ENCODE peak calls at places on chromosome 18, in four cellular contexts. Q is effector memory CD4-positive, alpha-beta T cell; U is adrenal gland; O is sigmoid colon. P is an unnamed sample. For H3K4me1 and H3K27me3, the result is how much of the 10 kb centered on the place peaks cover.

GRCh38 chr18:3594760-3595241 is 144.8 kb downstream of the TGIF1 start:
- DNase-seq in Q (no peak), U (peak), O (no peak), P (no peak)

GRCh38 chr18:63098014-63098981 is 221.3 kb downstream of the BCL2 start:
- DNase-seq in Q (peak), U (no peak), O (no peak), P (peak)

GRCh38 chr18:9534844-9535243 is 59.5 kb downstream of the RALBP1 start:
- DNase-seq in Q (no peak), U (no peak), O (no peak), P (no peak)

GRCh38 chr18:27860011-27860410 is 316.9 kb downstream of the CDH2 start:
- DNase-seq in Q (no peak), U (no peak), O (no peak), P (no peak)

GRCh38 chr18:12779456-12779855 is 76.6 kb downstream of the PSMG2 start:
- DNase-seq in Q (no peak), U (no peak), O (no peak), P (no peak)

GRCh38 chr18:74499633-74500032 is 3.5 kb downstream of the CNDP2 start:
- DNase-seq in Q (peak), U (peak), O (peak), P (no peak)

GRCh38 chr18:75135158-75135725 is 73.7 kb downstream of the PTGR3 start:
- DNase-seq in Q (no peak), U (no peak), O (no peak), P (no peak)

GRCh38 chr18:3966985-3967856 is 487.9 kb downstream of the DLGAP1 start:
- DNase-seq in Q (no peak), U (peak), O (no peak), P (no peak)

GRCh38 chr18:8788503-8789429 is 83.4 kb downstream of the MTCL1 start:
- DNase-seq in Q (no peak), U (no peak), O (no peak), P (no peak)

GRCh38 chr18:11488175-11488574 is 121.2 kb upstream of the SLC35G4 start:
- DNase-seq in Q (no peak), U (no peak), O (no peak), P (no peak)

GRCh38 chr18:51134721-51135120 is 62.8 kb downstream of the MEX3C start:
- DNase-seq in Q (no peak), U (no peak), O (no peak), P (no peak)

GRCh38 chr18:63135101-63135500 is 184.5 kb downstream of the BCL2 start:
- DNase-seq in Q (no peak), U (no peak), O (no peak), P (no peak)

GRCh38 chr18:13290856-13291271 is 72.3 kb downstream of the LDLRAD4 start:
- DNase-seq in Q (no peak), U (no peak), O (no peak), P (peak)

GRCh38 chr18:34647251-34647650 is 62.8 kb upstream of the DTNA start:
- DNase-seq in Q (no peak), U (no peak), O (no peak), P (no peak)

GRCh38 chr18:23992119-23992940 is 22.2 kb upstream of the TTC39C start:
- DNase-seq in Q (peak), U (peak), O (no peak), P (no peak)

GRCh38 chr18:56200381-56200831 is 438.0 kb downstream of the TXNL1 start:
- DNase-seq in Q (no peak), U (no peak), O (no peak), P (no peak)

GRCh38 chr18:5619381-5619780 is 75.6 kb upstream of the EPB41L3 start:
- DNase-seq in Q (no peak), U (no peak), O (no peak), P (no peak)

GRCh38 chr18:63346471-63347183 is 20.4 kb downstream of the KDSR start:
- DNase-seq in Q (no peak), U (peak), O (no peak), P (no peak)

GRCh38 chr18:24766376-24766775 is 305.9 kb downstream of the HRH4 start:
- DNase-seq in Q (no peak), U (no peak), O (no peak), P (no peak)

GRCh38 chr18:5632041-5632440 is 88.2 kb upstream of the EPB41L3 start:
- DNase-seq in Q (no peak), U (no peak), O (no peak), P (no peak)

GRCh38 chr18:6920099-6920955 is 190.8 kb downstream of the ARHGAP28 start:
- DNase-seq in Q (no peak), U (peak), O (no peak), P (no peak)

GRCh38 chr18:31616586-31616985 is 24.9 kb downstream of the TTR start:
- DNase-seq in Q (no peak), U (no peak), O (no peak), P (no peak)

GRCh38 chr18:3540805-3541548 is 91.0 kb downstream of the TGIF1 start:
- DNase-seq in Q (no peak), U (no peak), O (no peak), P (no peak)

GRCh38 chr18:2823966-2824365 is 22.8 kb upstream of the EMILIN2 start:
- DNase-seq in Q (no peak), U (no peak), O (no peak), P (no peak)

GRCh38 chr18:59878644-59879043 is 21.2 kb upstream of the PMAIP1 start:
- DNase-seq in Q (no peak), U (no peak), O (no peak), P (no peak)

GRCh38 chr18:59881728-59882685 is 17.8 kb upstream of the PMAIP1 start:
- DNase-seq in Q (no peak), U (no peak), O (no peak), P (no peak)

DNA sequence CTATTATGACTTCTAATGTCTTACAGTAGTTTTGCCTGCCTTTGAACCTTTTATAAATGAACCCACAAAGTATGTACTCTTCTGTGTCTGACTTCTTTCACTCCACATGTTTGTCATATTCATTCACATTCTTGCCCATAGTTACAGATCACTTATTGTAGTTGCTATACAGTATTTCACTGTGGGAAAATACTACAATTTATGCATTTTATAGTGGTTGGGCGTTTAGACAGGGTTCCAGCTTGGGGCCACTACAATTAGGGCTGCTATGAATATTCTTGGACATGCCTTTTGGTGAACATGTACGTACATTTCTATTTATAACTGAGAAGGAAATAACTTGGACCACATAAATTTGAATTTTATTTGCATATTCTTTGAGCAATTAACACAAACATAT is 15.5 kb upstream of the PMAIP1 start:
- DNase-seq in Q (no peak), U (no peak), O (no peak), P (no peak)
- H3K4me1 ChIP-seq in Q (under half), U (under half), O (under half), P (under half)

GRCh38 chr18:49669403-49669802 is 107.5 kb downstream of the LIPG start:
- DNase-seq in Q (no peak), U (no peak), O (no peak), P (no peak)
- H3K4me3 ChIP-seq in Q (no peak), U (no peak), O (no peak), P (no peak)

GRCh38 chr18:77166523-77166922 is 33.9 kb upstream of the MBP start:
- DNase-seq in Q (no peak), U (no peak), O (no peak), P (no peak)
- H3K27me3 ChIP-seq in Q (under half), U (under half), O (under half), P (under half)

GRCh38 chr18:22465859-22466602 is 48.3 kb upstream of the CTAGE1 start:
- DNase-seq in Q (no peak), U (peak), O (peak), P (no peak)
- H3K4me1 ChIP-seq in Q (under half), U (under half), O (under half), P (under half)

GRCh38 chr18:59885579-59886163 is 14.1 kb upstream of the PMAIP1 start:
- DNase-seq in Q (peak), U (no peak), O (no peak), P (peak)
- H3K4me3 ChIP-seq in Q (no peak), U (no peak), O (no peak), P (no peak)

GRCh38 chr18:45637546-45638327 is 22.5 kb downstream of the SLC14A2 start:
- DNase-seq in Q (no peak), U (no peak), O (no peak), P (no peak)

GRCh38 chr18:45638544-45638943 is 23.3 kb downstream of the SLC14A2 start:
- DNase-seq in Q (no peak), U (no peak), O (no peak), P (no peak)

GRCh38 chr18:45634454-45634853 is 19.2 kb downstream of the SLC14A2 start:
- DNase-seq in Q (no peak), U (no peak), O (no peak), P (no peak)

GRCh38 chr18:45639424-45639823 is 24.1 kb downstream of the SLC14A2 start:
- DNase-seq in Q (no peak), U (no peak), O (no peak), P (no peak)

DNA sequence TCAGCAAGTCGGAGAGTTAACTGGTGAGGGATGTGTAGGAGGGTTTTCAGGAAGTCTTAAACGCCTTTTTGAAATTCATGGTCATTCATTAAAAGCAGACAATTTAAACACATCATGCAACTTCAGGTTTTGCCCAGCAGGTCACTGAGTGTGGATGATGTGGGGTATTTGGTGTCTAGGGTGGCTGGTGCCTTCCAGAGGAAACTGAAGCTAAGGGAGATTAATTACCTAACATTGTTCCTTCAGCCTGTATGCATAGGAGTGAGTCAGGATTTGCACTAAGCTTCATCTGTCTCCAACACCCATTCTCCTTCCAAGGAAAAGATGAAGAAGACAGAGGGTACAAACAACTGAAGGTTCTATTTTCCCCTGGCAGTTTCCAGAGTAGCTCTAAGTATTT is 20.8 kb downstream of the SLC14A2 start:
- DNase-seq in Q (no peak), U (no peak), O (no peak), P (no peak)
- H3K27me3 ChIP-seq in Q (under half), U (under half), O (under half), P (under half)

DNA sequence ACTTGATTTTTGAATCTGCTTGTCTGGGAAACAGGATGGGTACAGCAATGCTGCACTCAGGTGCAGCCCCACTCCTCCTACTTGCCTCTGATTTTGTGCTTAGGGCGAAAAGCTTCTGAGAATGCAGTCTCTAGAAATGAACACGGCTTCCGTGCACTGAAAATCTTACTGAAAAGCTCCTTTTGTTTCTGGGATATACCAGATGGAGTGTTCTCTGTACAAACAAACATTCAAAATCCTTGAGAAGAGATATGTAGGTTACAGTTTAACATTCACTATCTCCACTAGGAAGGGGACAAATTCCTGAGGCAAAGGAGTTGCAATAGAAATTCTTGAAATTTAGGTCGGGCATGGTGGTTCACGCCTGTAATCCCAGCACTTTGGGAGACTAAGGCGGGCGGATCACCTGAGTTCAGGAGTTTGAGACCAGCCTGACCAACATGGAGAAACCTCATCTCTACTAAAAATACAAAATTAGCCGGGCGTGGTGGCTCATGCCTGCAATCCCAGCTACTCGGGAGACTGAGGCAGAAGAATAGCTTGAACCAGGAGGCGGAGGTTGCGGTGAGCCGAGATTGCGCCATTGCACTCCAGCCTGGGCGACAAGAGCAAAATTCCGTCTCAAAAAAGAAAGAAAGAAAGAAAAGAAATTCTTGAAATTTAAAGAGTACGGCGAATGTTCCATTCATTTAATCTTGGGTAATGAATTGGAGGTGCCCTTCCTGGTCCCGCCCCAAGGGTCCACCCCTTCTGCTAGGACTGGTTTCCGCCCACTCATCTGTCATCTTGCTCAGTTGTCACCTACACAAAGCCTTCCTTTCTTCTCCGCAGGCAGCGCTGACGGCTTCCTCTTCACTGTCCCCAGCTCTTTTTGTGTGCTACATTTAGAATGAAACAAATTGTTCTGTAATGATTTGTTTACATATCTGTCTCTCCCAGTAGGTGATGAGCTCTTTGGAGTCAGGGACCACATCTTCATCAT is 92.4 kb downstream of the SOCS6 start:
- DNase-seq in Q (no peak), U (no peak), O (no peak), P (no peak)
- H3K4me1 ChIP-seq in Q (under half), U (under half), O (under half), P (under half)

GRCh38 chr18:48785686-48786470 is 164.9 kb downstream of the SMAD7 start:
- DNase-seq in Q (no peak), U (no peak), O (peak), P (no peak)
- H3K4me3 ChIP-seq in Q (no peak), U (no peak), O (no peak), P (no peak)

DNA sequence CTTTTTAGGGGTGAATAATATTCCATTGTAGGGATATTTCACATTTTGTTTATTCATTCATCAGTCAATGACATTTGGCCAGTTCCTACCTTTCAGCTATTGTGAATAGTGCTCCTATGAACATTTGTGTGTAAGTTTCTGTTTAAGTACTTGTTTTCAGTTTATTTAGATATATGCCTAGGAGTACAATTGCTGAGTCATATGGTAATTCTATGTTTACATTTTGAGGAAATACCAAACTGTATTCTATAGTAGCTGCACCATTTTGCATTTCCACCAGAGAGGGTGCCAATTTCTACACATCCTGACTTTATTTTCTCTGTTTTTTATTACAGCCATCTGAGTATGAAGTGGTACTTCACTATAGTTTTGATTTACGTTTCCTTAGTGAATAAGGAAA is 54.4 kb upstream of the ZNF236 start:
- DNase-seq in Q (no peak), U (no peak), O (no peak), P (no peak)
- H3K27me3 ChIP-seq in Q (under half), U (under half), O (under half), P (under half)

DNA sequence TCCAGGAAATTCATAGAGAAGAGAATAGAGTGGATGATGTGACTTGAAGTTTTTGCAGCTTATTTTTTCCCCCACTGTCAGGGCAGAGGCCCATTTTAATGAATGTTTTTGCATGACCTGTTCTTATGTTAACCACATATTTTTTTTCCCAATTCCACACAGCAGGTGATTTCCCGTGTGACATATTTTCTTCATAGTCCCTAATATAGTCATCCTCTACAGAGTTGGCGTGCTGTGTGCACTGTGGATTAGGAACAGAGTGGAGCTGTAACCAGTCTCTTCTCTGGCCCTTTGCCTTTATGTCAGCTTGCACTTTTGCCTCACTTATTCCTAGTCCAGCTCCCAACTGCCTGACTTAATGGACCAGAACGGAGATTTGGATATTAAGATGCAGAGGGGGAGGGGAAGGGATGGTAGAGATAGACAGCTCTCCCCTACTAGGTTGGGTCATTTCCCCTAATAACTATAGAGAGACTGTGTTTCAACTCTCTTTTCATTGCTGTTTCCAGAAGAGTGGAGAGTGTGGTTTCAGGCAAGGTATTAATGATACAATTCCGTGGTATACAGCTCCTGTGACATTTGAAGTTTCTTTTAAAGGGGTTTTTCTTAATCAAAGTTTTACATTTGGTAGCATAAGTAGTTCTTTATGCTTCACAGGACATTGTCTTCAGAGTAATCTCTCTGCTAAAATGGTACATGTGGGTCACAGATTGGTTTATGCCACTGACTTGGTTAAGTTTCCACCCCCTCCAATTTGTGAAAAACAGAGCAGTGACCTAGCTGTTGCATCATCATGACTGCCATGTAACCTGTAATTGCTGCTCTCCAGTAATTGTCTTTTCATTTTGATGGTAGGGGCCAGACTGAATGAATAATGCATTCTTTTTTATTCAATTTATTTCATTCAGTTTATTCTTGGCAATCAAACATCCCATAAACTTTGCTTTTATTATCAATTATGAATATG is 161.3 kb downstream of the HAUS1 start:
- DNase-seq in Q (no peak), U (no peak), O (no peak), P (no peak)
- H3K4me1 ChIP-seq in Q (under half), U (under half), O (under half), P (under half)